ENCODE peak calls at places on chromosomes 5 and 9, in seven cellular contexts. V is Caco-2, U is mammary epithelial cell, W is cardiac muscle cell, A is HCT116, J is fibroblast of lung, D is spleen. Q is an unnamed sample. For H3K36me3, the result is how much of the 10 kb centered on the place peaks cover.

GRCh38 chr5:72326298-72326649 is 6.1 kb downstream of the PTCD2 start:
- DNase-seq in J (no peak), D (no peak), W (no peak), U (no peak), A (no peak), V (no peak), Q (no peak)

GRCh38 chr5:150255659-150256415 is 33.7 kb downstream of the CAMK2A start:
- DNase-seq in U (no peak), D (no peak), W (peak), J (peak), A (no peak), V (no peak), Q (no peak)

GRCh38 chr9:130181645-130182044 is 9.4 kb downstream of the NCS1 start:
- DNase-seq in J (no peak), D (no peak), A (no peak), V (no peak), U (no peak), W (no peak), Q (no peak)

GRCh38 chr5:148541054-148541835 is 113.1 kb downstream of the HTR4 start:
- DNase-seq in U (peak), W (no peak), J (no peak), D (no peak), A (no peak), V (no peak), Q (no peak)

GRCh38 chr9:69173891-69174644 is at the start of gene TJP2:
- DNase-seq in A (no peak), U (peak), V (no peak), D (peak), W (peak), J (peak), Q (peak)

GRCh38 chr5:96687812-96688453 is 25.8 kb downstream of the CAST start:
- DNase-seq in A (peak), U (no peak), J (peak), V (peak), W (peak), D (no peak), Q (peak)

GRCh38 chr9:97386265-97386633 is 25.6 kb upstream of the TDRD7 start:
- DNase-seq in D (no peak), U (no peak), J (no peak), W (no peak), V (peak), A (no peak), Q (no peak)

GRCh38 chr5:168291961-168292782 is 727 bp downstream of the WWC1 start:
- DNase-seq in A (no peak), D (peak), V (peak), J (no peak), W (peak), U (no peak), Q (no peak)

GRCh38 chr9:121945849-121946248 is 147.3 kb downstream of the TTLL11 start:
- DNase-seq in D (no peak), A (no peak), W (no peak), U (peak), J (peak), V (no peak), Q (no peak)

GRCh38 chr5:95261369-95262175 is 23.3 kb downstream of the MCTP1 start:
- DNase-seq in D (no peak), A (no peak), U (peak), J (peak), V (peak), W (peak), Q (no peak)

GRCh38 chr9:93184439-93185221 is 691 bp downstream of the WNK2 start:
- DNase-seq in U (peak), W (no peak), D (no peak), J (no peak), A (no peak), V (peak), Q (no peak)

GRCh38 chr9:109401169-109401989 is 80.5 kb upstream of the EPB41L4B start:
- DNase-seq in A (peak), U (peak), D (no peak), V (peak), W (peak), J (peak), Q (no peak)
- H3K4me3 ChIP-seq in A (no peak), U (no peak), D (no peak), V (no peak), W (no peak), J (no peak), Q (no peak)

GRCh38 chr9:124353811-124354274 is 61.4 kb downstream of the PSMB7 start:
- DNase-seq in D (peak), W (peak), V (no peak), J (no peak), U (no peak), A (no peak), Q (no peak)

GRCh38 chr9:124352616-124353015 is 62.6 kb downstream of the PSMB7 start:
- DNase-seq in W (no peak), A (no peak), V (no peak), U (no peak), D (peak), J (no peak), Q (no peak)

GRCh38 chr9:124351672-124352468 is 63.4 kb downstream of the PSMB7 start:
- DNase-seq in A (no peak), W (no peak), V (no peak), J (no peak), U (no peak), D (peak), Q (no peak)

GRCh38 chr9:124354364-124355031 is 60.7 kb downstream of the PSMB7 start:
- DNase-seq in A (no peak), V (no peak), J (no peak), D (peak), W (no peak), U (no peak), Q (no peak)

DNA sequence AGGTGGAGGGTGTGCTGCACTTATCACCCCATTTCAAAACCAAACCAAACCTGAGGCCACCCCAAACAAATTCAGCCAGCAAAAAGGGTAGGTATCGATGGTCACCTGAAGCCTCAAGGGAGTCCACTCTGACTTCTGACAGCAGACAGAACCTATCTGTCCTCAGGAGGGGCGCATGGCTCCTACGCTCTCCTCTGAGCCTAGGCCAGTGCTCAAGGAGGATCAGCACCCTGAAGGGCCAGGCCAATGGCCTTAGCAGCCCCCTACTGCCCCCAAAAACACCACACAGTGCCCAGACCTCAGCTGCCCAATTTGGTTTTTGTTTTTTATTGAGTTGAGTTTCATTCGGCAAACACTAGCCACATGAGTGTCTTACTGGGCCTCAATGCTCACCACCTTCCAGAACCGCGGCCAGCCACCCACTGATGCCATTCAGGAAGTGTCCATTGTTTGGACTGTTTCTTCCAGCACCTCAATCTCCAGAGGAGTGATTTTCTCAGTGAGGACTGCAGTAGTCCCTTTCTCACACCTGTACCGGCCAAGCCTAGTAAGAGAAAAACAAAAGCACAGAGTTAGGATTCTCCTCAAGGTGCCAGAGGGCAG is 62.0 kb downstream of the PSMB7 start:
- DNase-seq in A (no peak), D (peak), J (no peak), W (no peak), V (no peak), U (no peak), Q (no peak)
- H3K36me3 ChIP-seq in A (under half), D (half or more), J (under half), W (under half), V (under half), U (under half), Q (under half)

GRCh38 chr9:38046669-38047300 is 22.2 kb downstream of the SHB start:
- DNase-seq in A (peak), U (peak), V (peak), D (no peak), W (peak), J (peak), Q (no peak)
- H3K4me3 ChIP-seq in A (peak), U (no peak), V (no peak), D (no peak), W (no peak), J (no peak), Q (no peak)

DNA sequence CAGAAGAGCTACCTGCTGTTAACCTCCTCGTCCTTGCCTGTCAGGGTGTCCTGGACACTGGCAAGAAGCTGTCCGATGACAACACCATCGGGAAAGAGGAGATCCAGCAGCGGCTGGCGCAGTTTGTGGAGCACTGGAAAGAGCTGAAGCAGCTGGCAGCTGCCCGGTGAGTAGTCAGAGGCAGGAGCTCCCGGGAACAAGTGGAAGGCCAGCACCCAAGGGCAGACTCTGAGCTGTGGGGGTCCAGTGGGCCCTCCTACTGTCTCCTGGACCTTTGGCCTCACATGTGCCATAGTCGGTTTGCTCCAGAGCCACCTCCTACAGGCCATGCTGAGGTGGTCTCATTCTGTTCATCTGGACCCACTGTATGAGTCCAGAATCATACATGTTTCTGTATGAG is 38.7 kb downstream of the DYNC2I2 start:
- DNase-seq in U (no peak), J (no peak), A (no peak), W (no peak), V (no peak), D (peak), Q (no peak)
- H3K36me3 ChIP-seq in U (under half), J (under half), A (half or more), W (half or more), V (under half), D (half or more), Q (half or more)

DNA sequence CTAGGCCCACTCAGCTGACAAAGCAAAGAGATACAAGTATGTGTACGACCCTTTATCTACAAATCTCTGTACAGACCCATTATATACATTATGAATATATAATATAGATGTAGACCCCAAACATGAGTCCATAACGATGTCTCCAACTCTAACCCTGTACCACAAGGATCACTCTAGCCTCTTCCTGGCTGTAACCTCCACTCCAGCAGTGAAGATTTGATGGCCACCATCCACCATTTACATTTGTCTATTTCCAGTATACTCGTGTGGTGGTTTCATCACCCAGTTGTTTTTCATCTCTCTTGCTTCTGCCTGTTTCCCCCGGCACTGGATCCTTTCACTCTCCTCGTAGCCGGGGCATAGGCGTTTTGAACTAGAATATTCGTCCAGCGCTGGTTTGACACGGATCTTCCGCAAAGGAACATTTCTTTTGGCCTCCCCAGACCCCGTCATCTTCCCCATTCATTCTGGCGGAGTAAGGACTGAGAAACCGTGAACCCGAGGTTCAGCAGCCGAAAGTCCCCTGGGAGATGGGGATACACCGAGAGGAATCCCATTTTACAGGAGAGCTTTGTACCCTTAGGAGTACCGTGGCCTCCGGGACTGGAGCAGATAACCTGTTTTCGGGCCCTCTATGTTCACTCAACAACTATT is 813 bp upstream of the TRIO start:
- DNase-seq in V (no peak), W (peak), U (peak), A (no peak), J (no peak), D (no peak), Q (no peak)
- H3K4me3 ChIP-seq in V (peak), W (peak), U (peak), A (peak), J (peak), D (peak), Q (peak)

GRCh38 chr9:2023532-2023931 is 8.4 kb downstream of the SMARCA2 start:
- DNase-seq in U (no peak), D (no peak), V (no peak), J (no peak), A (no peak), W (no peak), Q (no peak)

GRCh38 chr9:2019723-2020122 is 4.6 kb downstream of the SMARCA2 start:
- DNase-seq in V (no peak), A (no peak), W (no peak), D (no peak), J (no peak), U (no peak), Q (no peak)

GRCh38 chr9:2022560-2022959 is 7.4 kb downstream of the SMARCA2 start:
- DNase-seq in U (no peak), V (no peak), D (no peak), A (no peak), J (no peak), W (no peak), Q (no peak)

GRCh38 chr9:2023042-2023441 is 7.9 kb downstream of the SMARCA2 start:
- DNase-seq in U (no peak), W (no peak), J (no peak), A (no peak), V (no peak), D (no peak), Q (no peak)

DNA sequence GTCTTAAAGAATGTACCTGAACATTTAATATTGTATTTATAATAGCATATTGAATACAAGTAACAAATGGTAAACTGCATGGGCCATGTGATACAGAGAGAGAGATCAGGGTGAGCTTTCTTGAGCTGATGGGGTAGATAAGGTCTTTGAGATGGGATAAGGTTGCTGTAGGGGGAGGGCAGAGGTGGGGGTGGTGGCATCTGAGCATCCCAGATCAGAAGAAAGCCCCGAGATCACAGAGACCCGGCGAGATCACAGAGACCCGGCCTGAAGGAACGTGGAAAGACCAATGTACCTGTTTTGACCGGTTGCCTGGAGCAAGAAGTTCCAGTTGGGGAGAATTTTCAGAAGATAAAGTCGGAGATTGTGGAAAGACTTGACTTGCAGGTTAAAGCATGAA is 6.6 kb downstream of the SMARCA2 start:
- DNase-seq in A (no peak), J (no peak), V (peak), U (no peak), D (no peak), W (no peak), Q (no peak)
- H3K36me3 ChIP-seq in A (under half), J (under half), V (under half), U (under half), D (under half), W (under half), Q (under half)

DNA sequence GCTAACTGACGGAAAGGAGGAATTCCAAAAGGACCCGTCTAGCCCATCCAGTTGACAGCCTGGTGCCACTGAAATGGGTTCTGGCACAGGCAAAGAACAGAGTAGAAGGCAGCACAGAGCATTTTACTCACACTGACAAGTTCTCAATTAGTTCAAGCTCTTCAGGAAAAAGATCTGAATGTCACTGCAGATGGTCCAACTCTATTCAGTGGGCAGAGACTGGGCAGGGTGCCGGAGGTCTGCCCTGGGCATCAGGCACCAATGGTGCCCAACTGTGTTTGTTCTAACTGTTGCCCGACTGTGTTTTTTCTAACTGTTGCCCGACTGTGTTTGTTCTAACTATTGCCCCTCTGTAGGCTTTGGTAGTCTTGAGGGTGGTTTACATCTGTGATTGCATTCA is 151.8 kb downstream of the SLC24A2 start:
- DNase-seq in J (no peak), D (no peak), V (no peak), W (no peak), A (no peak), U (no peak), Q (no peak)
- H3K4me3 ChIP-seq in J (no peak), D (no peak), V (no peak), W (no peak), A (no peak), U (no peak), Q (no peak)

DNA sequence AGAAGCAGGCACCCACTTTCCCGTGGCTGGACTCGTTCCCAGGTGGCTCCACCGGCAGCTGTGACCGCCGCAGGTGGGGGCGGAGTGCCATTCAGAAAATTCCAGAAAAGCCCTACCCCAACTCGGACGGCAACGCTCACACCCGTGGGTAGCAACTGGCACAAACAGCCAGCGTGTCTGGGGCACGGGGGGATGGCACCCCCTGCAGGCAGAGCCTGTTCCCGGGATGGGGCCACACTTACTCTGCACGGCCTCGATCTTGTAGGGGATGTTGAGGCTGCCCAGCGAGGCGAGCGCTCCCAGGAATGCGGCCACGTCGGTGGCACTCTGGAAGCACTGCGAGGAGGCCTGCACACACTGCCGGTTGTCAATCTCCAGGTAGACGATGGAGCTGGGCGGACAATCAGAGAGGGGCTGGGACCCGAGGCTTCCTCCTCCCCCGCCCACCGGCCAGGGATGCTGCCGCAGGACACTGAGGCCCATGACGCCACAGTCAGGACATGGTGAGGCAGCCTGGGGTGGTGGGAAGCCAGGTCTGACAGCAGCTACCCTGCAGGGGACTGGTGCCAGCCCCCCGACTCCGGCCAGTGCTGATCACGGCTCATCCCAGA is 20.2 kb upstream of the SEC16A start:
- DNase-seq in D (no peak), J (no peak), A (no peak), V (no peak), U (no peak), W (no peak), Q (no peak)
- H3K36me3 ChIP-seq in D (half or more), J (under half), A (under half), V (under half), U (under half), W (under half), Q (under half)

Q was measured in CD8-positive, alpha-beta memory T cell.